ENCODE peak calls at places on chromosome 10, in four cellular contexts. I is prostate gland; Z is naive thymus-derived CD4-positive, alpha-beta T cell; N is right lobe of liver. C is an unnamed sample.

GRCh38 chr10:123154943-123155505 is 822 bp downstream of the BUB3 start:
- DNase-seq in Z (no peak), N (peak), I (no peak), C (no peak)

GRCh38 chr10:80498833-80499671 is 38.6 kb upstream of the SH2D4B start:
- DNase-seq in N (peak), Z (no peak), I (peak), C (peak)

GRCh38 chr10:89869180-89869579 is 167.8 kb downstream of the KIF20B start:
- DNase-seq in I (no peak), N (no peak), Z (no peak), C (no peak)

GRCh38 chr10:128411624-128412023 is 285.4 kb upstream of the MKI67 start:
- DNase-seq in Z (no peak), N (no peak), I (no peak), C (no peak)

GRCh38 chr10:61456095-61456789 is 3.1 kb upstream of the TMEM26 start:
- DNase-seq in N (no peak), Z (no peak), I (no peak), C (no peak)

GRCh38 chr10:4120454-4120853 is 335.4 kb upstream of the KLF6 start:
- DNase-seq in I (no peak), N (peak), Z (no peak), C (no peak)

GRCh38 chr10:111698711-111699110 is 484.9 kb downstream of the GPAM start:
- DNase-seq in Z (no peak), I (no peak), N (no peak), C (no peak)

GRCh38 chr10:117162093-117163021 is 24.3 kb upstream of the VAX1 start:
- DNase-seq in Z (no peak), N (no peak), I (no peak), C (no peak)

GRCh38 chr10:76558586-76558985 is 1079.0 kb downstream of the KCNMA1 start:
- DNase-seq in Z (no peak), N (peak), I (no peak), C (no peak)

GRCh38 chr10:86744067-86744725 is 12.2 kb upstream of the BMPR1A start:
- DNase-seq in Z (no peak), I (peak), N (no peak), C (no peak)

GRCh38 chr10:102691701-102692100 is 22.5 kb downstream of the ARL3 start:
- DNase-seq in N (no peak), I (no peak), Z (no peak), C (no peak)

GRCh38 chr10:107473221-107473620 is 308.7 kb upstream of the SORCS1 start:
- DNase-seq in I (no peak), Z (no peak), N (no peak), C (no peak)

GRCh38 chr10:3813986-3814831 is 29.2 kb upstream of the KLF6 start:
- DNase-seq in Z (no peak), N (no peak), I (no peak), C (no peak)

GRCh38 chr10:46542567-46543323 is 13.7 kb downstream of the GPRIN2 start:
- DNase-seq in I (no peak), Z (no peak), N (no peak), C (no peak)

GRCh38 chr10:4549254-4549653 is 276.8 kb upstream of the AKR1E2 start:
- DNase-seq in Z (no peak), I (no peak), N (no peak), C (no peak)

GRCh38 chr10:5297466-5297865 is 67.3 kb upstream of the UCN3 start:
- DNase-seq in Z (no peak), N (no peak), I (no peak), C (no peak)

GRCh38 chr10:13593560-13593959 is 6.8 kb downstream of the PRPF18 start:
- DNase-seq in Z (no peak), N (no peak), I (no peak), C (no peak)

GRCh38 chr10:94397549-94398370 is 4.6 kb upstream of the TBC1D12 start:
- DNase-seq in Z (no peak), N (no peak), I (no peak), C (no peak)

GRCh38 chr10:63094405-63094804 is 38.7 kb upstream of the NRBF2 start:
- DNase-seq in Z (no peak), N (no peak), I (no peak), C (no peak)

GRCh38 chr10:49362596-49363260 is 33.2 kb downstream of the DRGX start:
- DNase-seq in N (no peak), I (no peak), Z (no peak), C (no peak)

GRCh38 chr10:97079454-97079853 is 106.3 kb downstream of the SLIT1 start:
- DNase-seq in I (no peak), Z (no peak), N (no peak), C (no peak)

GRCh38 chr10:70843333-70843732 is 27.6 kb downstream of the SGPL1 start:
- DNase-seq in N (no peak), I (no peak), Z (no peak), C (no peak)

DNA sequence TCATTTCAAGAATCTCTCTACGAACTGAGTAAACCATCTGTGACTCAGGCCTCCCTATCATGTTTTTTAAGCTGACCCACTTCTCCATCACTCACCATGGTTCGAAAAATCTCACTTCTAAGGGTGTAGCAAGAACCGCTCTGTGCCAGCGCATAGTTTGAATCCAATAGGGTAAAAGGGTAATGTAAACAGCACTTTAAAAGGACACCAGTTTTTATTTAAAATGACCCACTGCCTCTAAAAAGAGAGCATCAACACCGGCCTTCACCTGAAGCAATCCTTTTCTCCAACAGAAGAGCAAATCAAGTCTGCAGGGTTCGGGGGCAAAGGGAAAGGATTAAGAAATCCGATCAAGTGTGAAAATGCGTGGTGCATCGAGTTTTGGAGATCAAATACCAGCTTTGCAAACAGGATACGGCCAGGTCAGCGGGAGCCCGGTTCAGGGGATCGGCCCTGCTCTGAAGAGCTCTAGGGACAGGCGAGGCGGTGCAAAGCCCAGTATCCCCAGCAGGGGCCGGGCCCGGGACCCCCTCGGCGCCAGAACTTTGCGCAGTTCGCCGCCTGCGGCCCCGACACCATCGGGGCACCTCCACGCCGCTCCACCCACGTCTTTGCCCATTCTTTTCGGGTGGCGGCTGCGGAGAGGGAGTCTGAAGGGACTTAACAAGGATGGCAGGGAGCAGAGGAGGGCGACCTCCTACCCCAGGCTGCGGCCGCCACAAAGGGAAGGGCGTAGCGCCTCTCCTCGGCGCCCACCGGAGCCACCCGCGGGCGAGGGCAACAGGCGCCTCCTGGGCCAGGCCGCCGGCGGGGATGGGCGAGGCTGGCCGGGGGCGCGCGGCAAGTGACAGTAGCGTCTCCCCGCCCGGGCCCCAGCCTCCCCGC is 840 bp downstream of the NMT2 start:
- DNase-seq in I (peak), Z (peak), N (peak), C (peak)
- H3K27ac ChIP-seq in I (peak), Z (peak), N (peak), C (peak)

DNA sequence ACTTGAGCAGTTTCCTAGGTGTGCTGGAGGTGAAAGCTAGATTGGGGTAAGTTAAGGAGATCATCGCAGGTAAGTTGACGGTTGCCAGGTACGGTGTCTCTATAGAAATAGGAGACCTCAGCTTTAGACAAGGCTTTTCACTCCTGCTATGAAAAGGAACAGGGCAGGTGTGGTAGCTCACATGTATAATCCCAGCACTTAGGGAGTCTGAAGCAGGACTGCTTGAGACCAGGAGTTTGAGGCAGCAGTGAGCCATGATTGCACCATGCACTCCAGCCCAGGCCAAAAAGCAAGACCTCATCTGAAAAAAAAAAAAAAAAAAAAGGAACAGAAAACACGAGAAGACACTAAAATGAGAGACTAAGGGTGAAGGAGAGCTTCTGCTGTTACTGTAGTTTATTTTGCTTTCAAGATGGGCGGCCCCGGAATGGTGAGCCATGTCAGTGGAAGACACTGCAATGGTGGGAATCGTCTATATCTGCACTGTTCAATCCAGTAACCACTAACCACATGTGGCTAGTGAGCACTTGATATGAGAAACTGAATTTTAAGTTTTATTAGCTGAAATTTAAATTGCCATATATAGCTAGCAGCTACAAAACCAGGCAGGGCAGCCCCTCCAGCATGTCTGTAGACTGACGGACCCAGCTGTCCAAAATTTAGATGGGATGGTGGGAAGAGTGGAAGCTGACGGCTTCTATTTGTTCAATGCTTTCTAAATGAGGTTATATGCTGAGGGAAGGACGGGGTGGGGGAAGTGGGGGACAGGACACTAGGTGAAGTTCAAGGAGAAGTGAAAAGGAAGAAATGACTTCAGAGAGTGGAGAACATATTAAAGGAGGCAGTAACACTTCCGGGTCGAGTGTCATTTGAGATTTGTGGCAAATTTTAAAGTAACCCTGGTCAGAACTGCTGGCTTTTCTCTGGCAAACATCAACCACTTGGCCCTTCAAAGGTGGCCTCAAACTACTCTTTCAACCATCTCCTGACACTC is 9.7 kb downstream of the PIP4K2A start:
- DNase-seq in N (no peak), I (no peak), Z (no peak), C (no peak)
- H3K27ac ChIP-seq in N (no peak), I (no peak), Z (peak), C (peak)

GRCh38 chr10:113893570-113893969 is 39.1 kb downstream of the NHLRC2 start:
- DNase-seq in N (no peak), I (no peak), Z (no peak), C (no peak)
- H3K27ac ChIP-seq in N (no peak), I (no peak), Z (no peak), C (no peak)

DNA sequence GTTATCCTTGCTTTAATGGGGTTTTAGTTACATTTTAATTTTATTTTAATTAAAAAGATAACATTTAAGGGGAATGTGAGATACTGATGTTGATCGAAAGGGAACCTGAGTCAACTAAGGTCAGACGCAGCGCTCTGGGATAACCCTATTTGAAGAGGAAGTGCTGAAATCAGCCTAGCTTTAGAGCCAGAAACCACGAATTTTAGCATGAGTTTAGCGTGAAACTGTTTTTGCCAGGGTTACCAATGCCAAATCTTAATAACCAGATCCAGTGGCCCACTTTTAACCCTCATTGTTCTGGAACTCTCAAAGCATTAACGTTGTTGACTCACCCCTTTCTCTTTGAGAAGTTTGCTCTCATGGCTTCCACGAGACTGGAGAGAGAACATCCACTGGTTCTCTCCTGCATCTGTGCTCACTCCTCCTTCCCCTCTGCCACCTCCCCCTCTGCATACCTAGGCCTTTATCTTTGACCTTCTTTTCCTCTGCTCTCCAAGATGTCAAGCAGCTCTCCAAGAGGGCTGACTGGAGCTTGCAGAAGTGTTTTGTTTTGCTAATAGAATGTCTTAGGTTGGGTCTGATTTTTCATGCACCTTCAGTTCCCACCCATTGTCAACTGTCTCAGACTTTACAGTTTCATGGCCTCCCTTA is 198.3 kb upstream of the CELF2 start:
- DNase-seq in I (no peak), Z (no peak), N (no peak), C (no peak)
- H3K27ac ChIP-seq in I (no peak), Z (no peak), N (no peak), C (no peak)

GRCh38 chr10:44413416-44413815 is 28.5 kb upstream of the CXCL12 start:
- DNase-seq in N (no peak), I (no peak), Z (no peak), C (no peak)
- H3K27ac ChIP-seq in N (no peak), I (no peak), Z (no peak), C (no peak)

GRCh38 chr10:132399117-132400035 is 2.4 kb downstream of the PWWP2B start:
- DNase-seq in N (peak), Z (no peak), I (no peak), C (no peak)
- H3K27ac ChIP-seq in N (no peak), Z (peak), I (peak), C (no peak)

GRCh38 chr10:84353052-84353803 is 24.8 kb downstream of the CCSER2 start:
- DNase-seq in Z (no peak), N (no peak), I (no peak), C (no peak)

GRCh38 chr10:84348431-84348830 is 20.0 kb downstream of the CCSER2 start:
- DNase-seq in I (no peak), N (no peak), Z (no peak), C (no peak)

GRCh38 chr10:84352251-84352842 is 24.0 kb downstream of the CCSER2 start:
- DNase-seq in N (no peak), Z (peak), I (peak), C (no peak)

GRCh38 chr10:84344560-84344959 is 16.2 kb downstream of the CCSER2 start:
- DNase-seq in Z (no peak), I (no peak), N (no peak), C (no peak)

DNA sequence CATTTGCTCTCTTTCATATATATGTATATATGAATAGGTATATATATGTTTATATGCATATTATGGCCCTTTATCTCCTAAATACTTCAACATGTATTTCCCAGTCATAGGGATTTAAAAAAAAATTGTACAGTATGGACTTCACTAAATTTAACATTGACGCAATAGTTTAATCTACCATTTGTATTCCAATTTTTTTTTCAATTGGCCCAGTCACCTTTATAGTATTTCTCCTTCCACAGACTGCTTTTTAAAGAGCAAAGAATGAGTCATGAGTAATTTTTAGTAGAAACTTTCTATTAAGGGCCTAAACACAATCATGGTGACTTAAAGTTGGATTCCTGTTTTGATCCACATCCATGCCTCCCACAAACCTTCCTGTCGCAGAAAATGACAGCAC is 20.5 kb downstream of the CCSER2 start:
- DNase-seq in Z (no peak), I (no peak), N (no peak), C (no peak)
- H3K27ac ChIP-seq in Z (no peak), I (no peak), N (no peak), C (no peak)

GRCh38 chr10:30898964-30899363 is 132.7 kb downstream of the ZNF438 start:
- DNase-seq in Z (no peak), I (no peak), N (no peak), C (no peak)
- H3K27ac ChIP-seq in Z (no peak), I (no peak), N (no peak), C (no peak)

C was measured in substantia nigra.